ENCODE peak calls at places on chromosomes 11 and 22, in four cellular contexts. One of them, this sample, is unnamed.
A peak's percentile ranks its signal among the peaks of the same experiment; 100 is the strongest.

GRCh38 chr11:126328444-126328843 is 24.6 kb downstream of the DCPS start:
- DNase-seq in brain microvascular endothelial cell: no peak
- DNase-seq in gastrocnemius medialis: no peak
- DNase-seq in hypothalamus: no peak
- DNase-seq in this sample: no peak

GRCh38 chr22:30694638-30695350 is at the start of gene OSBP2:
- DNase-seq in gastrocnemius medialis: no peak
- DNase-seq in hypothalamus: peak; percentile 40
- DNase-seq in brain microvascular endothelial cell: no peak
- DNase-seq in this sample: peak; percentile 47

GRCh38 chr22:27062857-27063256 is 405.5 kb downstream of the MIAT start:
- DNase-seq in hypothalamus: no peak
- DNase-seq in gastrocnemius medialis: no peak
- DNase-seq in brain microvascular endothelial cell: no peak
- DNase-seq in this sample: no peak

GRCh38 chr11:129234978-129235377 is 42.9 kb upstream of the ARHGAP32 start:
- DNase-seq in gastrocnemius medialis: no peak
- DNase-seq in brain microvascular endothelial cell: no peak
- DNase-seq in hypothalamus: no peak
- DNase-seq in this sample: no peak

GRCh38 chr11:71252782-71253730 is 679 bp upstream of the SHANK2 start:
- DNase-seq in hypothalamus: no peak
- DNase-seq in gastrocnemius medialis: no peak
- DNase-seq in brain microvascular endothelial cell: peak; percentile 35
- DNase-seq in this sample: no peak

GRCh38 chr11:107857550-107858216 is 904 bp downstream of the SLC35F2 start:
- DNase-seq in hypothalamus: no peak
- DNase-seq in gastrocnemius medialis: no peak
- DNase-seq in brain microvascular endothelial cell: peak; percentile 7
- DNase-seq in this sample: peak; percentile 12

GRCh38 chr11:64130618-64131017 is 35.3 kb downstream of the MACROD1 start:
- DNase-seq in brain microvascular endothelial cell: no peak
- DNase-seq in hypothalamus: no peak
- DNase-seq in gastrocnemius medialis: no peak
- DNase-seq in this sample: no peak

GRCh38 chr22:31609716-31610115 is 52.3 kb downstream of the PISD start:
- DNase-seq in hypothalamus: no peak
- DNase-seq in gastrocnemius medialis: no peak
- DNase-seq in brain microvascular endothelial cell: no peak
- DNase-seq in this sample: no peak

GRCh38 chr22:49963647-49964026 is 3.1 kb downstream of the PIM3 start:
- DNase-seq in gastrocnemius medialis: peak; percentile 2
- DNase-seq in brain microvascular endothelial cell: no peak
- DNase-seq in hypothalamus: no peak
- DNase-seq in this sample: no peak

GRCh38 chr11:109783842-109784241 is 309.4 kb upstream of the ZC3H12C start:
- DNase-seq in brain microvascular endothelial cell: no peak
- DNase-seq in hypothalamus: no peak
- DNase-seq in gastrocnemius medialis: no peak
- DNase-seq in this sample: no peak

GRCh38 chr11:21838422-21838821 is 354.5 kb upstream of the ANO5 start:
- DNase-seq in hypothalamus: no peak
- DNase-seq in brain microvascular endothelial cell: no peak
- DNase-seq in gastrocnemius medialis: no peak
- DNase-seq in this sample: no peak

GRCh38 chr11:61539958-61540357 is 31.4 kb downstream of the LRRC10B start:
- DNase-seq in gastrocnemius medialis: no peak
- DNase-seq in brain microvascular endothelial cell: no peak
- DNase-seq in hypothalamus: no peak
- DNase-seq in this sample: no peak

GRCh38 chr11:93984205-93984586 is 37.0 kb upstream of the HEPHL1 start:
- DNase-seq in gastrocnemius medialis: no peak
- DNase-seq in brain microvascular endothelial cell: no peak
- DNase-seq in hypothalamus: no peak
- DNase-seq in this sample: no peak

GRCh38 chr11:78427615-78428272 is 10.1 kb upstream of the GAB2 start:
- DNase-seq in brain microvascular endothelial cell: no peak
- DNase-seq in hypothalamus: no peak
- DNase-seq in gastrocnemius medialis: no peak
- DNase-seq in this sample: no peak

GRCh38 chr22:45548991-45549736 is 46.5 kb downstream of the FBLN1 start:
- DNase-seq in brain microvascular endothelial cell: peak; percentile 67
- DNase-seq in gastrocnemius medialis: peak; percentile 42
- DNase-seq in hypothalamus: no peak
- DNase-seq in this sample: peak; percentile 87

GRCh38 chr11:78039919-78040671 is 17.0 kb upstream of the KCTD14 start:
- DNase-seq in gastrocnemius medialis: no peak
- DNase-seq in hypothalamus: peak; percentile 21
- DNase-seq in brain microvascular endothelial cell: peak; percentile 75
- DNase-seq in this sample: peak; percentile 88

This sample was measured in LoVo.